ENCODE peak calls at places on chromosomes 4 and X, in four cellular contexts. U, C, Q and B are unnamed samples.

GRCh38 chrX:40922307-40922706 is 162.9 kb upstream of the USP9X start:
- DNase-seq in U (peak; percentile 45), C (no peak), Q (no peak), B (peak; percentile 75)

GRCh38 chrX:86210772-86211171 is 62.5 kb downstream of the DACH2 start:
- DNase-seq in U (no peak), C (no peak), Q (no peak), B (no peak)

GRCh38 chr4:10496200-10496599 is 39.0 kb upstream of the ZNF518B start:
- DNase-seq in U (no peak), C (no peak), Q (no peak), B (peak; percentile 79)

GRCh38 chr4:164803702-164804101 is 49.8 kb downstream of the SMIM31 start:
- DNase-seq in U (no peak), C (no peak), Q (no peak), B (no peak)

GRCh38 chrX:11886745-11887144 is 128.7 kb downstream of the MSL3 start:
- DNase-seq in U (no peak), C (no peak), Q (no peak), B (no peak)

GRCh38 chr4:177482367-177482766 is 40.1 kb upstream of the AGA start:
- DNase-seq in U (no peak), C (no peak), Q (no peak), B (no peak)

GRCh38 chr4:54992266-54992665 is 133.1 kb downstream of the KDR start:
- DNase-seq in U (no peak), C (no peak), Q (no peak), B (no peak)

GRCh38 chrX:107979534-107979933 is 2.6 kb downstream of the TEX13B start:
- DNase-seq in U (no peak), C (no peak), Q (no peak), B (no peak)

GRCh38 chrX:18210470-18210869 is 10.2 kb downstream of the BEND2 start:
- DNase-seq in U (no peak), C (no peak), Q (no peak), B (no peak)

GRCh38 chr4:138239496-138239895 is 2.7 kb downstream of the SLC7A11 start:
- DNase-seq in U (no peak), C (no peak), Q (no peak), B (no peak)

GRCh38 chr4:76219299-76220055 is 5.9 kb upstream of the SCARB2 start:
- DNase-seq in U (peak; percentile 62), C (no peak), Q (no peak), B (no peak)

GRCh38 chrX:29397506-29397905 is 810.3 kb downstream of the IL1RAPL1 start:
- DNase-seq in U (no peak), C (no peak), Q (no peak), B (no peak)

GRCh38 chr4:140963883-140964282 is 169.4 kb downstream of the RNF150 start:
- DNase-seq in U (no peak), C (no peak), Q (no peak), B (no peak)

GRCh38 chr4:130233377-130234047 is 1137.6 kb downstream of the C4orf33 start:
- DNase-seq in U (no peak), C (no peak), Q (peak; percentile 35), B (no peak)

GRCh38 chrX:24347871-24348270 is 12.6 kb upstream of the SUPT20HL1 start:
- DNase-seq in U (no peak), C (no peak), Q (no peak), B (no peak)

GRCh38 chr4:44927361-44928061 is 201.2 kb upstream of the GNPDA2 start:
- DNase-seq in U (peak; percentile 23), C (no peak), Q (no peak), B (peak; percentile 8)

GRCh38 chr4:80535551-80535950 is 200.0 kb downstream of the CFAP299 start:
- DNase-seq in U (no peak), C (no peak), Q (no peak), B (no peak)

GRCh38 chrX:85499400-85499799 is 119.9 kb upstream of the POF1B start:
- DNase-seq in U (no peak), C (no peak), Q (no peak), B (no peak)

GRCh38 chrX:132395645-132396044 is 93.2 kb downstream of the MBNL3 start:
- DNase-seq in U (no peak), C (no peak), Q (no peak), B (no peak)

GRCh38 chr4:76987153-76987562 is 37.6 kb downstream of the SEPTIN11 start:
- DNase-seq in U (no peak), C (no peak), Q (no peak), B (no peak)

GRCh38 chr4:122652379-122652778 is 31.5 kb upstream of the IL21 start:
- DNase-seq in U (peak; percentile 14), C (no peak), Q (no peak), B (peak; percentile 27)

GRCh38 chr4:151743128-151743854 is 17.5 kb downstream of the GATB start:
- DNase-seq in U (no peak), C (no peak), Q (peak; percentile 66), B (no peak)

GRCh38 chr4:74308215-74308614 is at the start of gene EPGN:
- DNase-seq in U (no peak), C (no peak), Q (no peak), B (no peak)

GRCh38 chrX:2584216-2584615 is 83.4 kb upstream of the DHRSX start:
- DNase-seq in U (no peak), C (peak; percentile 62), Q (no peak), B (no peak)

GRCh38 chr4:25320374-25321172 is 8.0 kb downstream of the ZCCHC4 start:
- DNase-seq in U (no peak), C (no peak), Q (no peak), B (no peak)

GRCh38 chr4:90495936-90496335 is 368.7 kb downstream of the CCSER1 start:
- DNase-seq in U (no peak), C (no peak), Q (no peak), B (no peak)

GRCh38 chrX:153922932-153923857 is 2.9 kb downstream of the ARHGAP4 start:
- DNase-seq in U (no peak), C (no peak), Q (no peak), B (no peak)

GRCh38 chr4:186260504-186261448 is 5.2 kb upstream of the F11 start:
- DNase-seq in U (peak; percentile 77), C (no peak), Q (no peak), B (no peak)

GRCh38 chr4:100414016-100414790 is 103.6 kb downstream of the EMCN start:
- DNase-seq in U (no peak), C (no peak), Q (no peak), B (no peak)

GRCh38 chrX:33045882-33046281 is 165.5 kb downstream of the DMD start:
- DNase-seq in U (no peak), C (no peak), Q (no peak), B (no peak)

GRCh38 chr4:99248714-99249113 is 29.7 kb upstream of the ADH6 start:
- DNase-seq in U (no peak), C (no peak), Q (no peak), B (no peak)

GRCh38 chrX:46617906-46618305 is 44.3 kb downstream of the CHST7 start:
- DNase-seq in U (no peak), C (no peak), Q (no peak), B (no peak)

GRCh38 chrX:3295731-3296130 is 50.7 kb downstream of the MXRA5 start:
- DNase-seq in U (no peak), C (peak; percentile 54), Q (no peak), B (peak; percentile 42)

GRCh38 chr4:153326513-153326912 is 18.0 kb upstream of the MND1 start:
- DNase-seq in U (no peak), C (no peak), Q (no peak), B (no peak)
- TF ChIP-seq YY1 in U (no peak), C (no peak), Q (no peak), B (no peak)

GRCh38 chrX:21929209-21929608 is 11.3 kb upstream of the SMS start:
- DNase-seq in U (no peak), C (no peak), Q (no peak), B (no peak)

GRCh38 chrX:21932277-21932996 is 8.1 kb upstream of the SMS start:
- DNase-seq in U (peak; percentile 21), C (no peak), Q (no peak), B (no peak)

GRCh38 chrX:21933077-21933476 is 7.4 kb upstream of the SMS start:
- DNase-seq in U (no peak), C (peak; percentile 62), Q (no peak), B (no peak)

GRCh38 chrX:21930986-21931385 is 9.5 kb upstream of the SMS start:
- DNase-seq in U (no peak), C (no peak), Q (no peak), B (no peak)

GRCh38 chrX:21934414-21934813 is 6.1 kb upstream of the SMS start:
- DNase-seq in U (no peak), C (no peak), Q (no peak), B (no peak)
- TF ChIP-seq SUZ12 in U (no peak), C (no peak), Q (no peak), B (no peak)

GRCh38 chr4:128468485-128468989 is 180.9 kb upstream of the PGRMC2 start:
- DNase-seq in U (no peak), C (no peak), Q (no peak), B (no peak)
- TF ChIP-seq ZNF274 in U (no peak), C (no peak), Q (no peak), B (no peak)

DNA sequence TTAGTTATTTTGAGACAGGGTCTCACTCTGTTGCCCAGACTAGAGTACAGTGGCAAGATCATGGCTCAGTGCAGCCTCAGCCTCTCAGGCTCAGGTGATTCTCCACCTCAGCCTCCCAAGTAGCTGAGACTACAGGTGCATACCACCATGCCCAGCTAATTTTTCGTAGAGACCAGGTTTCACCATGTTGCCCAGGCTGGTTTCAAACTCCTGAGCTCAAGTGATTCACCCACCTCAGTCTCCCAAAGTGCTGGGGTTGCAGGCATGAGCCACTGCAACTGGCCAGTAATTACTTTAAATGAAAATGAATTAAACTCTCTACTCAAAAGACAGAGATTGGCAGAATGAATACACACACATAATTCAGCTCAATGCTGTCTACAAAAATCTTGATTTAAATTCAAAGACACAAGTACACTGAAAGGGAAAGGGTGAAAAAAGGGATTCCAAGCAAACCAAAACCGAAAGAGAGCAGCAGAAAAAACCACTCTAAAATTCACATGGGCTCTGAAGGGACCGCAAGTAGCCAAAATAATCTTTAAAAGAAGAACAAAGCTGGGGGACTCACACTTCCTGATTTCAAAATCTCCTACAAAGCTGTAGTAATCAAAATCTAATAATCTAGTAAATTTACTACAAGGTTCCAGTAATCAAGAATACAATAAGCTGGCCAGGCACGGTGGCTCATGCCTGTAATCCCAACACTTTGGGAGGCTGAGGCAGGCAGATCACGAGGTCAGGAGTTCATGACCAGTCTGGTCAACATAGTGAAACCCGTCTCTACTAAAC is 11.8 kb upstream of the SPON2 start:
- DNase-seq in U (no peak), C (no peak), Q (peak; percentile 64), B (no peak)
- TF ChIP-seq YY1 in U (no peak), C (no peak), Q (no peak), B (no peak)

DNA sequence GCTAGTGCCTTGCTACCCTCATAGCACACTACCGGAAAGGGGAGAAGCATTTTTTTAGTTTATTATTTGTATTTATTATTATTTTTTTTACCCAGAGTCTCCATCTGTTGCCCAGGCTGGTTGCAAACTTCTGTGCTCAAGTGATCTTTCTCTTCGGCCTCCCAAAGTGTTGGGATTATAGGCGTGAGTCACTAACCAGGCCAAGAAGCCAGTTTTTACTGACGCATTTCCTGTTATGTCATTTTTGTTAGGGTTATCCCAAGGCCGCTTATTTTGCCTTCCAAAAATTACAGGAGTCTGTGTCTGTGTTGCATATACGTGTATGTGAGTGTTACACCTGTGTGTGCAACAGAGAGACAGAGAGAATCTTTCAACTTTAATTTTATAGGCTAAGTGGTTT is 404.5 kb downstream of the GBA3 start:
- DNase-seq in U (no peak), C (no peak), Q (no peak), B (no peak)
- TF ChIP-seq SUZ12 in U (no peak), C (no peak), Q (no peak), B (no peak)